ENCODE peak calls at places on chromosome 7, in five cellular contexts. J is psoas muscle, X is GDM1, F is ACHN, L is ELF-1. V is an unnamed sample.

GRCh38 chr7:39527951-39528350 is 38.3 kb upstream of the YAE1 start:
- DNase-seq in J (no peak), X (no peak), F (no peak), L (no peak), V (no peak)

GRCh38 chr7:95631545-95631944 is 35.2 kb upstream of the PDK4 start:
- DNase-seq in J (no peak), X (no peak), F (no peak), L (no peak), V (no peak)

GRCh38 chr7:44394636-44395035 is 69.2 kb upstream of the CAMK2B start:
- DNase-seq in J (no peak), X (no peak), F (no peak), L (no peak), V (no peak)

GRCh38 chr7:36141850-36142249 is 11.2 kb upstream of the EEPD1 start:
- DNase-seq in J (no peak), X (no peak), F (no peak), L (no peak), V (no peak)

GRCh38 chr7:43876266-43876665 is 6.9 kb upstream of the MRPS24 start:
- DNase-seq in J (no peak), X (no peak), F (no peak), L (no peak), V (no peak)

GRCh38 chr7:22784346-22784745 is 38.3 kb downstream of the TOMM7 start:
- DNase-seq in J (no peak), X (no peak), F (no peak), L (no peak), V (no peak)

GRCh38 chr7:75920431-75921161 is 5.6 kb downstream of the POR start:
- DNase-seq in J (peak; percentile 37), X (no peak), F (no peak), L (no peak), V (no peak)

GRCh38 chr7:28112883-28113540 is 67.6 kb downstream of the JAZF1 start:
- DNase-seq in J (peak; percentile 40), X (no peak), F (no peak), L (no peak), V (peak; percentile 57)

GRCh38 chr7:151045262-151045661 is 3.1 kb upstream of the ASIC3 start:
- DNase-seq in J (no peak), X (no peak), F (no peak), L (no peak), V (no peak)

GRCh38 chr7:151808296-151809155 is 68.4 kb downstream of the PRKAG2 start:
- DNase-seq in J (no peak), X (no peak), F (peak; percentile 97), L (no peak), V (no peak)

GRCh38 chr7:8063706-8064297 is 95.2 kb downstream of the GLCCI1 start:
- DNase-seq in J (no peak), X (no peak), F (no peak), L (no peak), V (no peak)

GRCh38 chr7:95396136-95397032 is at the start of gene PON3:
- DNase-seq in J (peak; percentile 20), X (no peak), F (no peak), L (peak; percentile 85), V (no peak)

GRCh38 chr7:134949171-134949570 is 37.1 kb upstream of the AGBL3 start:
- DNase-seq in J (no peak), X (no peak), F (no peak), L (no peak), V (no peak)

GRCh38 chr7:44678096-44678467 is 70.6 kb upstream of the ZMIZ2 start:
- DNase-seq in J (no peak), X (no peak), F (no peak), L (no peak), V (no peak)

GRCh38 chr7:140358771-140359095 is 39.6 kb downstream of the SLC37A3 start:
- DNase-seq in J (no peak), X (no peak), F (no peak), L (no peak), V (no peak)

GRCh38 chr7:158970132-158970531 is 113.8 kb downstream of the DYNC2I1 start:
- DNase-seq in J (no peak), X (no peak), F (no peak), L (no peak), V (no peak)

GRCh38 chr7:101678713-101679112 is 49.6 kb upstream of the MYL10 start:
- DNase-seq in J (peak; percentile 27), X (no peak), F (peak; percentile 78), L (no peak), V (no peak)

GRCh38 chr7:157558875-157559595 is 222.2 kb downstream of the DNAJB6 start:
- DNase-seq in J (no peak), X (no peak), F (no peak), L (no peak), V (no peak)